ENCODE peak calls at places on chromosomes 16 and 17, in six cellular contexts. S is HFFc6, X is AG04450, J is AG10803, C is endodermal cell, G is fibroblast of the aortic adventitia. T is an unnamed sample.
A peak's percentile ranks its signal among the peaks of the same experiment; 100 is the strongest.

GRCh38 chr17:60857521-60857920 is 179.9 kb downstream of the BCAS3 start:
- DNase-seq in S (no peak), X (no peak), J (no peak), C (no peak), G (no peak), T (no peak)

GRCh38 chr16:369275-369865 is 968 bp downstream of the MRPL28 start:
- DNase-seq in S (no peak), X (no peak), J (no peak), C (no peak), G (no peak), T (no peak)

GRCh38 chr16:15967655-15968315 is 18.4 kb downstream of the ABCC1 start:
- DNase-seq in S (no peak), X (no peak), J (no peak), C (no peak), G (no peak), T (no peak)

GRCh38 chr16:82263456-82264159 is 93.6 kb upstream of the MPHOSPH6 start:
- DNase-seq in S (peak; percentile 36), X (peak; percentile 2), J (peak; percentile 40), C (peak; percentile 80), G (peak; percentile 68), T (peak; percentile 69)

GRCh38 chr17:35161281-35161761 is 13.7 kb downstream of the UNC45B start:
- DNase-seq in S (no peak), X (no peak), J (no peak), C (no peak), G (no peak), T (no peak)

GRCh38 chr16:83011101-83011720 is 384.4 kb downstream of the CDH13 start:
- DNase-seq in S (no peak), X (no peak), J (no peak), C (no peak), G (no peak), T (no peak)

GRCh38 chr16:19228057-19228456 is 57.5 kb upstream of the CLEC19A start:
- DNase-seq in S (no peak), X (no peak), J (no peak), C (peak; percentile 61), G (no peak), T (no peak)

GRCh38 chr16:88578446-88579313 is 8.5 kb downstream of the ZC3H18 start:
- DNase-seq in S (no peak), X (no peak), J (no peak), C (no peak), G (no peak), T (no peak)

GRCh38 chr17:50169121-50169764 is 3.4 kb downstream of the SGCA start:
- DNase-seq in S (peak; percentile 68), X (no peak), J (peak; percentile 79), C (peak; percentile 98), G (peak; percentile 82), T (peak; percentile 77)

GRCh38 chr17:7914771-7915610 is 1.1 kb downstream of the RNF227 start:
- DNase-seq in S (peak; percentile 27), X (no peak), J (peak; percentile 42), C (no peak), G (peak; percentile 45), T (peak; percentile 58)

GRCh38 chr17:43832168-43832975 is 574 bp downstream of the MPP3 start:
- DNase-seq in S (peak; percentile 68), X (peak; percentile 13), J (peak; percentile 73), C (peak; percentile 84), G (peak; percentile 54), T (no peak)

GRCh38 chr17:58402047-58402446 is 15.3 kb downstream of the RNF43 start:
- DNase-seq in S (peak; percentile 50), X (no peak), J (peak; percentile 54), C (no peak), G (peak; percentile 66), T (no peak)

GRCh38 chr16:55501549-55502322 is 7.1 kb upstream of the LPCAT2 start:
- DNase-seq in S (no peak), X (no peak), J (no peak), C (peak; percentile 83), G (no peak), T (no peak)

GRCh38 chr17:4480929-4481898 is 17.5 kb upstream of the SPNS2 start:
- DNase-seq in S (no peak), X (no peak), J (no peak), C (no peak), G (no peak), T (peak; percentile 68)

GRCh38 chr17:79150799-79151198 is 76.2 kb downstream of the ENGASE start:
- DNase-seq in S (no peak), X (no peak), J (no peak), C (no peak), G (no peak), T (no peak)

GRCh38 chr16:56637814-56638750 is at the start of gene MT1A:
- DNase-seq in S (no peak), X (no peak), J (peak; percentile 44), C (peak; percentile 88), G (peak; percentile 44), T (no peak)

GRCh38 chr17:57357392-57357784 is 101.1 kb downstream of the MSI2 start:
- DNase-seq in S (no peak), X (no peak), J (no peak), C (no peak), G (no peak), T (no peak)

GRCh38 chr16:7268182-7268581 is 64.5 kb upstream of the RBFOX1 start:
- DNase-seq in S (no peak), X (no peak), J (no peak), C (peak; percentile 85), G (no peak), T (no peak)
- TF ChIP-seq CTCF in S (peak; percentile 63), X (no peak), J (peak; percentile 31), C (peak; percentile 89), G (peak; percentile 35), T (no peak)

GRCh38 chr17:64163468-64163867 is 33.5 kb upstream of the ERN1 start:
- DNase-seq in S (no peak), X (no peak), J (no peak), C (no peak), G (no peak), T (no peak)
- TF ChIP-seq CTCF in S (no peak), X (no peak), J (no peak), C (no peak), G (no peak), T (no peak)

GRCh38 chr17:38533706-38534497 is 71.8 kb downstream of the SRCIN1 start:
- DNase-seq in S (no peak), X (no peak), J (no peak), C (peak; percentile 69), G (no peak), T (no peak)

GRCh38 chr17:38534498-38534885 is 71.3 kb downstream of the SRCIN1 start:
- DNase-seq in S (no peak), X (no peak), J (no peak), C (peak; percentile 52), G (no peak), T (no peak)

GRCh38 chr17:38533241-38533640 is 72.5 kb downstream of the SRCIN1 start:
- DNase-seq in S (no peak), X (no peak), J (no peak), C (no peak), G (no peak), T (no peak)

GRCh38 chr17:38535886-38536285 is 69.9 kb downstream of the SRCIN1 start:
- DNase-seq in S (no peak), X (no peak), J (no peak), C (no peak), G (no peak), T (no peak)

DNA sequence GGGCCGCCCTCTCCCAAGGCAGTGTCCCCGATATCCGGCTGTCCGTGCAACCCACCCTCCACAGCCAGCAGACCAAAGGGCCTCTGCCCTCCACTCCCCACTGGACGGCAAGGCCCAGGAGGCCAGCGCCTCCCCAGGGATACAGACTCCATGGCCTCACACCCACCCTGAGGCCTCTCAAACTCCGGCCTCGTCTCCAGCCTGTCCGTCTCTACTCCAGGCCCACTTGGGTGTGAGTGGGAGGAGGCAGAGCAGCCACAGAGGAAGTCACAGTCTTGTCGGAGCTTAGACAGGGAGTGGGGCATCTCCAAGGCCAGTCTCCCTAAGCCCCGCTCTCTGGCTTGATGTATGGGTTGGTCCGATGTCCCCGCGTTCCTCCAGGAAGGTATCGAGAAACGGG is 73.3 kb downstream of the SRCIN1 start:
- DNase-seq in S (no peak), X (no peak), J (no peak), C (no peak), G (no peak), T (no peak)
- TF ChIP-seq CTCF in S (no peak), X (no peak), J (no peak), C (no peak), G (no peak), T (no peak)

DNA sequence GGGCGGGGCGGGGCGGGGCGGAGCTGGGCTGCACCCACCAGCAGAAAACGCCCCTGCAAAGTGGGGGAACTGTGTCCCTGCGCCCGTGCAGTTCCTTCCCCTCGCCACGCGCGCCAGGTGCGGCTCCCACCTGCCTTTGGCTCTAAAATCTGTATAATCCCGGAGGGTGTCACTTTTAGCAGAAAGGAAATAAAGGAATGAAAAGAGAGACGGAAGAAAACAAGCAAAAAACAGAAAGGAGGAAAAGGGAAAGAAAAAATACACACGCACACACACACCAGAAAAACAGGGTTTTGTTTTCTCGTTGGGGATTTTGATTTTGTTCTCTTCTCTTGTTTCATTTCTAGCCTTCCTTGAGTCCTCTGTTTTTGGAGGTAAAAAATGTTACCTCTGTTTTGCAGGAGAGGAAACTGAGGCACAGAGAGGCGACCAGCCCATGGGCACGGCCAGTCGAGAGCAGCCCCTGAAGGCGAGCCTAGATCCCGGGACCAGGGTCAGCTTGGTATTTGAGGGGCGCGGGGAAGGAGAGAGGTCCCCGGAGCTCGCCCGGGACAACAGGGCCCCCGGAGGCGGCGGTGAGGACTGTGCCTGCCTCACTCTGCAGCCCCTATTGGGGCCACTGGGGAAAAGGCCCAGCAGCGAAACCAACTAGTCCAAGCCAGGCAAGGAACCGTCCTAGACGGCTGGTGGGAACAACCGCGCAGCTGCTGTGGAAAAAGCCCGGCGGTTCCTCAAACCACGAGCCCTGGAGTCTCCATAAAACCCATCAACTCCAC is 594 bp upstream of the CARHSP1 start:
- DNase-seq in S (no peak), X (no peak), J (no peak), C (peak; percentile 82), G (no peak), T (peak; percentile 45)
- TF ChIP-seq CTCF in S (peak; percentile 7), X (no peak), J (no peak), C (peak; percentile 55), G (peak; percentile 4), T (no peak)

GRCh38 chr16:86020971-86021370 is 122.0 kb downstream of the IRF8 start:
- DNase-seq in S (no peak), X (no peak), J (no peak), C (no peak), G (no peak), T (no peak)
- TF ChIP-seq CTCF in S (no peak), X (no peak), J (no peak), C (no peak), G (no peak), T (no peak)

GRCh38 chr17:47660064-47660492 is 10.4 kb downstream of the KPNB1 start:
- DNase-seq in S (no peak), X (no peak), J (no peak), C (no peak), G (no peak), T (peak; percentile 35)
- TF ChIP-seq CTCF in S (no peak), X (no peak), J (no peak), C (peak; percentile 21), G (no peak), T (no peak)

GRCh38 chr16:52997922-52998321 is 54.8 kb downstream of the CHD9NB start:
- DNase-seq in S (no peak), X (no peak), J (no peak), C (no peak), G (no peak), T (no peak)
- TF ChIP-seq CTCF in S (no peak), X (no peak), J (no peak), C (no peak), G (no peak), T (no peak)